ENCODE peak calls at places on chromosomes 3 and 15, in four cellular contexts. T is AG04450, L is IMR-90, E is MM.1S. G is an unnamed sample.
A peak's percentile ranks its signal among the peaks of the same experiment; 100 is the strongest.

GRCh38 chr3:172836390-172836997 is 86.0 kb downstream of the ECT2 start:
- DNase-seq in E (peak; percentile 29), L (peak; percentile 34), T (no peak), G (no peak)

GRCh38 chr3:178699810-178700209 is 163.6 kb downstream of the KCNMB2 start:
- DNase-seq in E (no peak), T (no peak), L (no peak), G (no peak)

GRCh38 chr3:108200024-108200423 is 22.2 kb downstream of the IFT57 start:
- DNase-seq in E (no peak), T (no peak), L (no peak), G (no peak)

GRCh38 chr15:88623061-88623460 is 1.9 kb downstream of the AEN start:
- DNase-seq in T (peak; percentile 34), L (peak; percentile 93), E (no peak), G (peak; percentile 45)

GRCh38 chr3:56826831-56827722 is 25.3 kb upstream of the ARHGEF3 start:
- DNase-seq in E (no peak), T (no peak), L (peak; percentile 16), G (no peak)

GRCh38 chr3:35616346-35616745 is 23.0 kb upstream of the ARPP21 start:
- DNase-seq in L (no peak), T (no peak), E (no peak), G (no peak)

GRCh38 chr15:73318463-73319351 is 50.1 kb downstream of the HCN4 start:
- DNase-seq in L (no peak), T (no peak), E (no peak), G (no peak)

GRCh38 chr3:89332311-89333159 is 225.1 kb downstream of the EPHA3 start:
- DNase-seq in E (no peak), L (no peak), T (no peak), G (no peak)

GRCh38 chr3:27094721-27095120 is 274.5 kb downstream of the NEK10 start:
- DNase-seq in E (peak; percentile 91), T (no peak), L (no peak), G (no peak)

GRCh38 chr15:66941791-66942190 is 123.6 kb upstream of the SMAD3 start:
- DNase-seq in E (no peak), L (no peak), T (no peak), G (no peak)

GRCh38 chr3:197225579-197225978 is 72.8 kb downstream of the DLG1 start:
- DNase-seq in E (no peak), T (no peak), L (no peak), G (no peak)

GRCh38 chr3:197227780-197228574 is 70.4 kb downstream of the DLG1 start:
- DNase-seq in T (no peak), E (no peak), L (no peak), G (no peak)

GRCh38 chr3:197226179-197226578 is 72.2 kb downstream of the DLG1 start:
- DNase-seq in L (no peak), T (no peak), E (no peak), G (no peak)

GRCh38 chr3:197222816-197223419 is 75.5 kb downstream of the DLG1 start:
- DNase-seq in L (no peak), E (no peak), T (no peak), G (no peak)

DNA sequence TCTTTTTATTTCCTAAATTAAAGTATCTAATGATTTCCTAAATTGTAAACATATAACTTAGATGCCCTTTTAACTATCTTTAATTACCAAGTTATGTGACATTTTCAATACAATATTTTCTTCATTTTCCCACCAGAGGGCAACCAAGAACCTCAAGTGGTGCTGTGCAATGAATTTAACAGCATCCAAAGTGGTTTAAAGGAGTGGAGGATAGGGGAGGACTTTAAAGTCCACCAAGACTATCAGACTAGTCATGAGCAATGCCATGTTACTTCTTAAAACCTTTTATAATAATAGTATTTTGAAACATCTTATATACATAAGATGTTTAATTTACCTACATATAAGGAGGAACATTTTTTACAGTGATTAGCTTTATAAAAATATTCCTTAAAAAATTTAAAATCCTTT is 74.4 kb downstream of the DLG1 start:
- DNase-seq in T (peak; percentile 30), L (peak; percentile 67), E (peak; percentile 76), G (no peak)
- TF ChIP-seq CTCF in T (peak; percentile 69), L (peak; percentile 65), E (peak; percentile 70), G (peak; percentile 61)

GRCh38 chr3:28240440-28240839 is 979 bp upstream of the CMC1 start:
- DNase-seq in L (no peak), E (no peak), T (no peak), G (no peak)
- H3K4me3 ChIP-seq in L (no peak overlapping the region), E (no peak overlapping the region), T (no peak overlapping the region), G (no peak overlapping the region)

DNA sequence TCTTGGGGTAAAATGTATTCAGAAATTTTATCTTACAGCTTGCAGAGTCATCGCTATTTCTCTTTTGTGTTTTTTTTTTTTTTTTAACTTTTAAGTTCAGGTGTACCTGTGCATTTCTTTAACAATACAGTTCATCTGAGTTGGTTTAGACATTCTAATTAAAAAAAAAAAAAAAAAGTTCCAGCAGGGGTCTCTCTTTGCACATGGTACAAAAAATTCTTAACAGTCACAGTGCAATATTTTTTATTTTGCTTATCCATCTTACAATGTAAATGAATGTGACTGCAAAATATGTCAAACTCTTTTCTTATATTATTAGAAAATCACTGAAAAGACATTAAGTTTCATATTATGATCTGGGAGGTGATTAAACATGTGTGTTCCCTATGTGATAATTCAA is 47.5 kb upstream of the SLC9A9 start:
- DNase-seq in L (peak; percentile 2), T (no peak), E (peak; percentile 36), G (no peak)
- TF ChIP-seq CTCF in L (peak; percentile 50), T (peak; percentile 43), E (peak; percentile 23), G (peak; percentile 21)

GRCh38 chr3:192921793-192922192 is 4.1 kb upstream of the MB21D2 start:
- DNase-seq in T (no peak), L (no peak), E (no peak), G (no peak)
- H3K4me3 ChIP-seq in T (no peak overlapping the region), L (no peak overlapping the region), E (no peak overlapping the region), G (no peak overlapping the region)

GRCh38 chr15:98570119-98570518 is 78.2 kb upstream of the IGF1R start:
- DNase-seq in L (no peak), E (no peak), T (no peak), G (no peak)

GRCh38 chr15:98567951-98568350 is 80.4 kb upstream of the IGF1R start:
- DNase-seq in E (no peak), T (no peak), L (no peak), G (no peak)

GRCh38 chr15:98565566-98565965 is 82.8 kb upstream of the IGF1R start:
- DNase-seq in E (no peak), T (no peak), L (no peak), G (no peak)

DNA sequence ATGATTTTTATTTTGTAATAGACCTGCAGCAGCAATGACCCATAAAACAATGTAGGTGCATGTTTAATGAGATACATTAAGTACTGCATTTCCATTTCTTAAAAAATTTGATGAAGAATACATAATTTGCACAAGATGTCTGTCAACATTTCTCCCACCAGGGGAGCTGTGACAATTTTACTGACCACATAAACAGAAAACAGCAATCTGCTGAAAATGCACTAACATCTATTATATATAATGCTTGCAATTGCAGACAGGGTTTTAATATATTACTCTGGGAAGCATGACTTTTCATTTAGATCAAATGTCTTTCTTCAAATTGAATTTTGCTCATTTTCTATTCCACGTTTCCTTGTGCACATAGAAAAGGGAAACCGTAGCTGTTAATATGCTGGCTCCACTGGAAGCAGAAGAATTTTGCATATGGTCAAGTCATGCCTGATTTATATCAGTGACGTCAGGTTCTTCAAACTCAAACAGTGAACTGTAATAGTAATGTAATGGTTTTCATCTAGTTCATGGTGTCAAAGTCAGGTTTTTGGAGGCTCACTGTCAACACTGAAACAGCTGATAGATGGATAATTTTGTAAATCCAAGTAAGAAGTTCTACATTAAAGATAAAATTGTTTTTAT is 79.8 kb upstream of the IGF1R start:
- DNase-seq in L (no peak), T (no peak), E (no peak), G (no peak)
- TF ChIP-seq CTCF in L (peak; percentile 39), T (peak; percentile 55), E (no peak), G (peak; percentile 45)

GRCh38 chr3:54818942-54819341 is 108.9 kb downstream of the LRTM1 start:
- DNase-seq in E (no peak), T (no peak), L (no peak), G (no peak)
- H3K4me3 ChIP-seq in E (no peak overlapping the region), T (no peak overlapping the region), L (no peak overlapping the region), G (no peak overlapping the region)

DNA sequence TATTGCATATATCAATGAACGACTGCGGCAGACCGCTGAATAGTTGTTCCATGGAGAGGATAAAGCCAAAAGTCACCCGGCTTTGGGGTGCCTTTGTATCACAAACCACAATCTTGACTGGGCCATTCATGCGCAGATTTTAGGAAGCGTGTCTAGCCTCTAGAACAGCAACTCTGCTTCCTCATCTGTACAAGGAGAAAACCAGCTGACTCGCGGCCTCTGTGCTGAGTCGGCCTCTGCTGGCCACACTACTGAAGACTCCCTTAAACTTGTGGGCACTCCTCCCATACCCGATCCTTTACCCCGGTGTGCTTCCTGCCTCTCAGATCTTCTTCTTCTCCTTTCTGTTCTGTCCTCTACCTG is 872 bp downstream of the DLEC1 start:
- DNase-seq in L (peak; percentile 42), T (no peak), E (peak; percentile 61), G (no peak)
- TF ChIP-seq CTCF in L (peak; percentile 29), T (peak; percentile 31), E (peak; percentile 34), G (peak; percentile 31)

GRCh38 chr3:195147649-195148121 is 123.3 kb downstream of the XXYLT1 start:
- DNase-seq in E (peak; percentile 95), T (no peak), L (peak; percentile 62), G (peak; percentile 47)
- H3K4me3 ChIP-seq in E (peak overlapping the region; percentile 18), T (no peak overlapping the region), L (no peak overlapping the region), G (peak overlapping the region; percentile 0)

GRCh38 chr15:41932511-41932910 is 38.7 kb upstream of the SPTBN5 start:
- DNase-seq in L (no peak), E (no peak), T (no peak), G (no peak)

GRCh38 chr15:41932101-41932500 is 38.2 kb upstream of the SPTBN5 start:
- DNase-seq in L (no peak), T (no peak), E (no peak), G (no peak)

GRCh38 chr15:41928637-41929620 is 35.1 kb upstream of the SPTBN5 start:
- DNase-seq in L (no peak), T (no peak), E (no peak), G (no peak)

GRCh38 chr15:41930867-41931222 is 37.0 kb upstream of the SPTBN5 start:
- DNase-seq in E (no peak), L (no peak), T (no peak), G (no peak)

GRCh38 chr15:41930221-41930866 is 36.5 kb upstream of the SPTBN5 start:
- DNase-seq in L (peak; percentile 97), E (no peak), T (peak; percentile 76), G (peak; percentile 95)
- TF ChIP-seq CTCF in L (peak; percentile 59), E (no peak), T (peak; percentile 26), G (peak; percentile 29)

DNA sequence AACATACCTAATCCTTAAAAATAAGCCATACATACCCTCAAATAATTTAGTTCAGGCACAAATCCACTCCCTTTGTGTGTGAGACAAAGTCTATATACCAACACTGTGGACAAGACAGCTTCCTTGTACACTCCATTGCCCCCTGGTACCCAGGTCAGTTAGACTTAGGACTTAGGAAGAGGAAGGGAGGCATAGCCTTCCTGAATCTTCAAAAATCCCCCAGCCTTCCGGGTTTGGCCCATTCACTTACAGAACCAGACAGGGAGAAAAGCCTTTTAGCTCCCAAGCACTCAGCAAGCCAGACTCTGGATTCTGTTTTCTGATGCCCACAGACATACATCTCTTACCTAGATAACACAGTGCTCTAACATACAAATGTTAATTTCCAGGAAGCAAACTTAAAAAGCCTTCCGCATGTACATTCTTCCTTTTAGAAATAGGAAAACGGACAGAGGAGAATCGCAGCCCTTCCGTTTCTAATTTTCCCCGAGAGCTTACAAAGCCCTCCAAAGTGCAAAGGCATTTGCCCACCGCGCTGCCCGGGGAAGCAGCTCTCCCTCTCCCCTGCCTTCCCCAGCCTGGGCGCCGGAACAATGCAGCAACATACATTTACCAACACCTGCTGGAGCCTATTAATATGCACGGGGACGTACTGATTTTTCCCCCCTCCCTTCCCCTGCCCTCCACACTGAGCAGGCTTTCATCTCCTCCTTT is 442.1 kb downstream of the MAGI1 start:
- DNase-seq in E (no peak), L (no peak), T (no peak), G (no peak)
- H3K4me3 ChIP-seq in E (no peak overlapping the region), L (peak overlapping the region; percentile 19), T (peak overlapping the region; percentile 60), G (peak overlapping the region; percentile 23)

G was measured in BJ.